ENCODE peak calls at places on chromosomes 16 and 17, in five cellular contexts. X is heart right ventricle, E is IMR-90, S is pancreas, J is GM20000. G is an unnamed sample.

GRCh38 chr16:5541356-5541755 is 443.8 kb upstream of the EEF2KMT start:
- DNase-seq in E (no peak), X (no peak), S (no peak), J (no peak), G (no peak)

GRCh38 chr17:12928736-12929135 is 89.1 kb downstream of the ELAC2 start:
- DNase-seq in E (no peak), X (no peak), J (no peak), S (no peak), G (no peak)

GRCh38 chr16:30395992-30396560 is 856 bp downstream of the ZNF48 start:
- DNase-seq in E (no peak), X (no peak), S (no peak), J (no peak), G (no peak)

GRCh38 chr16:11676799-11677198 is 8.5 kb downstream of the SNN start:
- DNase-seq in S (no peak), X (no peak), E (no peak), J (no peak), G (no peak)

GRCh38 chr17:35254107-35254802 is 11.4 kb downstream of the SLFN5 start:
- DNase-seq in E (peak; percentile 97), S (peak; percentile 71), J (no peak), X (peak; percentile 73), G (no peak)

GRCh38 chr16:69579783-69580182 is 14.0 kb downstream of the NFAT5 start:
- DNase-seq in E (no peak), X (no peak), S (no peak), J (no peak), G (no peak)

GRCh38 chr17:72182256-72182890 is 61.6 kb downstream of the SOX9 start:
- DNase-seq in X (no peak), J (no peak), E (no peak), S (no peak), G (no peak)

GRCh38 chr17:27216836-27217235 is 77.1 kb upstream of the WSB1 start:
- DNase-seq in S (no peak), J (no peak), X (no peak), E (no peak), G (no peak)

GRCh38 chr17:49878931-49879330 is 31.1 kb upstream of the TAC4 start:
- DNase-seq in S (no peak), E (no peak), X (no peak), J (no peak), G (no peak)

GRCh38 chr16:25691519-25692091 is at the start of gene HS3ST4:
- DNase-seq in J (peak; percentile 38), E (no peak), S (no peak), X (no peak), G (no peak)

DNA sequence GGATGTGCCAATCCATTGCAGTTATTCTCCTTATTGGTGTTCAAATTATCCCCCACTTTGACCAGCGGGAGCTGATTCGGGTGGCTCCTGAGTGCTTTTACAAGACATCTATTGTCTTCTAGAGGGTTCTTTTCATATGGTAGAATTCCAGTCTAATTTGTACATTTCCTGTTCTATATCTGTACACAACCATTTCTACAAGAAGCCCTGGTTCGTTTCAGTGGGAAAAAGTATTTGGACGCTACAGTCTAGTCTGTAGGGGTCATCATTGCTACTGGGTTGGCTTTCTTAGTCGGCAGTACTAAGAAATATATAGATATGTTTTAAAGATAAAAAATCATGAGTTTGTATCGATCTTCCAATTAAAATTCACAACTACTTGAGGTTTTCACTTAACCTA is 262.6 kb downstream of the MAP2K6 start:
- DNase-seq in E (no peak), J (no peak), X (no peak), S (no peak), G (no peak)
- TF ChIP-seq CTCF in E (no peak), J (no peak), X (peak; percentile 19), S (no peak), G (no peak)

GRCh38 chr16:61814716-61815347 is 221.4 kb downstream of the CDH8 start:
- DNase-seq in X (no peak), E (no peak), S (no peak), J (no peak), G (no peak)

GRCh38 chr16:61818850-61819249 is 217.4 kb downstream of the CDH8 start:
- DNase-seq in J (no peak), E (no peak), X (no peak), S (no peak), G (no peak)

GRCh38 chr16:61823326-61823725 is 212.9 kb downstream of the CDH8 start:
- DNase-seq in X (no peak), E (no peak), S (no peak), J (no peak), G (no peak)

GRCh38 chr16:61820398-61820797 is 215.8 kb downstream of the CDH8 start:
- DNase-seq in S (no peak), E (no peak), J (no peak), X (no peak), G (no peak)

GRCh38 chr16:61820820-61821219 is 215.4 kb downstream of the CDH8 start:
- DNase-seq in S (no peak), J (no peak), X (no peak), E (no peak), G (no peak)
- TF ChIP-seq CTCF in S (no peak), J (no peak), X (no peak), E (no peak), G (no peak)

GRCh38 chr17:57833597-57833939 is 16.3 kb downstream of the MRPS23 start:
- DNase-seq in E (no peak), X (no peak), S (no peak), J (no peak), G (no peak)
- TF ChIP-seq CTCF in E (no peak), X (no peak), S (no peak), J (no peak), G (peak; percentile 32)

DNA sequence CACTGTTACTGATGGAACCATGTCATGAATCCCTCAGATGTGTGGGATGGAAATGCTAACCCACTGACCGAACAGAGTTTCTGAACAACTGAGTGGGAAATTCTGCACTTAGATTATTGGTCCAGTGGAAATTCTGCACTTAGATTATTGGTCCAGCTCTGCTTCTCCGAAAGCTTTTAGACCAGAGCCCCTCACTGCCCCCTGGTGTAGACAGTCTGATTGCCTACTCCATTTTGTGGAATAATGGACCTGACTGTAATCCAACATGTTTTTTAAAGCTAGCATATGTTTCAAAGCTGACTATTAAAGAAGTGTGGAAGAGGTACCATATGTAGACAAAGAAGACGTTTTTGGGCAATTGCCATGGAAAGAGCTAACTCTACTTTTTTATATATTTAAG is 50.3 kb upstream of the TBX2 start:
- DNase-seq in S (no peak), J (no peak), X (no peak), E (no peak), G (peak; percentile 11)
- TF ChIP-seq CTCF in S (no peak), J (no peak), X (peak; percentile 19), E (peak; percentile 36), G (peak; percentile 28)